ENCODE peak calls at places on chromosomes 11 and 22, in eight cellular contexts. I is right cardiac atrium; Y is AG08395; L is CD8-positive, alpha-beta memory T cell; G is posterior vena cava; U is iPS-NIHi11; P is RPMI7951; E is adipocyte. H is an unnamed sample.

GRCh38 chr11:111601636-111601978 is 642 bp upstream of the SIK2 start:
- DNase-seq in I (no peak), Y (no peak), L (no peak), G (no peak), U (no peak), P (no peak), E (no peak), H (no peak)

GRCh38 chr11:32213223-32213622 is 122.3 kb downstream of the RCN1 start:
- DNase-seq in I (no peak), Y (peak), L (no peak), G (no peak), U (no peak), P (peak), E (peak), H (no peak)

GRCh38 chr11:121105063-121105480 is 4.0 kb downstream of the TECTA start:
- DNase-seq in I (peak), Y (peak), L (no peak), G (no peak), U (no peak), P (no peak), E (peak), H (no peak)

GRCh38 chr11:118618991-118619375 is 11.6 kb downstream of the PHLDB1 start:
- DNase-seq in I (peak), Y (peak), L (no peak), G (peak), U (no peak), P (peak), E (peak), H (peak)

GRCh38 chr11:3840289-3840869 is 380 bp downstream of the RHOG start:
- DNase-seq in I (peak), Y (no peak), L (no peak), G (no peak), U (no peak), P (no peak), E (no peak), H (no peak)

GRCh38 chr11:29324328-29324727 is 692.5 kb downstream of the KCNA4 start:
- DNase-seq in I (no peak), Y (no peak), L (no peak), G (no peak), U (no peak), P (no peak), E (peak), H (no peak)

GRCh38 chr11:45798793-45799441 is 6.0 kb upstream of the SLC35C1 start:
- DNase-seq in I (no peak), Y (no peak), L (no peak), G (no peak), U (no peak), P (no peak), E (no peak), H (no peak)

GRCh38 chr22:25172153-25172552 is 27.5 kb upstream of the CRYBB3 start:
- DNase-seq in I (peak), Y (no peak), L (no peak), G (no peak), U (no peak), P (no peak), E (no peak), H (no peak)

GRCh38 chr11:119103793-119104192 is 2.1 kb upstream of the DPAGT1 start:
- DNase-seq in I (no peak), Y (no peak), L (no peak), G (no peak), U (no peak), P (no peak), E (no peak), H (no peak)

GRCh38 chr11:33147559-33147958 is 13.7 kb downstream of the CSTF3 start:
- DNase-seq in I (no peak), Y (no peak), L (no peak), G (no peak), U (no peak), P (peak), E (no peak), H (no peak)

GRCh38 chr11:107508201-107508857 is 50.7 kb upstream of the CWF19L2 start:
- DNase-seq in I (no peak), Y (no peak), L (no peak), G (no peak), U (no peak), P (no peak), E (no peak), H (no peak)

GRCh38 chr11:4704054-4704789 is at the start of gene MMP26:
- DNase-seq in I (no peak), Y (no peak), L (no peak), G (no peak), U (peak), P (no peak), E (no peak), H (no peak)

GRCh38 chr11:32874144-32874543 is 18.5 kb upstream of the QSER1 start:
- DNase-seq in I (no peak), Y (no peak), L (no peak), G (no peak), U (peak), P (no peak), E (no peak), H (no peak)

GRCh38 chr11:118048472-118049370 is 28.2 kb upstream of the TMPRSS4 start:
- DNase-seq in I (no peak), Y (no peak), L (no peak), G (peak), U (no peak), P (no peak), E (no peak), H (no peak)

GRCh38 chr11:128764617-128765095 is 70.8 kb downstream of the FLI1 start:
- DNase-seq in I (no peak), Y (no peak), L (no peak), G (no peak), U (no peak), P (no peak), E (no peak), H (no peak)

GRCh38 chr11:46361283-46362145 is 14.3 kb downstream of the DGKZ start:
- DNase-seq in I (peak), Y (peak), L (peak), G (peak), U (peak), P (no peak), E (peak), H (peak)

GRCh38 chr11:61923166-61924015 is 6.0 kb upstream of the RAB3IL1 start:
- DNase-seq in I (peak), Y (peak), L (no peak), G (peak), U (peak), P (peak), E (peak), H (peak)

H was measured in chondrocyte.